ENCODE peak calls at places on chromosome 16, in four cellular contexts. One of them, this sample, is unnamed.

GRCh38 chr16:72878301-72879269 is 169.3 kb downstream of the ZFHX3 start:
- DNase-seq in IMR-90: peak; percentile 75
- DNase-seq in GM12878: no peak
- DNase-seq in K562: no peak
- DNase-seq in this sample: no peak

GRCh38 chr16:81567987-81568748 is 123.6 kb downstream of the CMIP start:
- DNase-seq in IMR-90: peak; percentile 43
- DNase-seq in GM12878: no peak
- DNase-seq in K562: no peak
- DNase-seq in this sample: peak; percentile 49

GRCh38 chr16:10180771-10181163 is 1.5 kb downstream of the GRIN2A start:
- DNase-seq in IMR-90: no peak
- DNase-seq in GM12878: no peak
- DNase-seq in K562: peak; percentile 70
- DNase-seq in this sample: no peak

GRCh38 chr16:2512920-2513404 is 790 bp upstream of the ATP6V0C start:
- DNase-seq in IMR-90: no peak
- DNase-seq in GM12878: no peak
- DNase-seq in K562: peak; percentile 37
- DNase-seq in this sample: no peak

GRCh38 chr16:49674255-49674980 is 181.5 kb downstream of the ZNF423 start:
- DNase-seq in IMR-90: no peak
- DNase-seq in GM12878: no peak
- DNase-seq in K562: no peak
- DNase-seq in this sample: no peak

GRCh38 chr16:81808933-81809480 is 29.9 kb downstream of the PLCG2 start:
- DNase-seq in IMR-90: no peak
- DNase-seq in GM12878: peak; percentile 99
- DNase-seq in K562: no peak
- DNase-seq in this sample: no peak

GRCh38 chr16:6496996-6497395 is 835.6 kb upstream of the RBFOX1 start:
- DNase-seq in IMR-90: no peak
- DNase-seq in GM12878: no peak
- DNase-seq in K562: no peak
- DNase-seq in this sample: no peak

GRCh38 chr16:57578521-57579360 is 36.3 kb downstream of the ADGRG5 start:
- DNase-seq in IMR-90: no peak
- DNase-seq in GM12878: no peak
- DNase-seq in K562: no peak
- DNase-seq in this sample: no peak

GRCh38 chr16:62035115-62036092 is 834 bp downstream of the CDH8 start:
- DNase-seq in IMR-90: no peak
- DNase-seq in GM12878: no peak
- DNase-seq in K562: no peak
- DNase-seq in this sample: no peak

GRCh38 chr16:17397499-17397891 is 73.3 kb downstream of the XYLT1 start:
- DNase-seq in IMR-90: peak; percentile 83
- DNase-seq in GM12878: no peak
- DNase-seq in K562: peak; percentile 37
- DNase-seq in this sample: peak; percentile 79

GRCh38 chr16:67017451-67017750 is 11.5 kb upstream of the CBFB start:
- DNase-seq in IMR-90: no peak
- DNase-seq in GM12878: no peak
- DNase-seq in K562: no peak
- DNase-seq in this sample: no peak

GRCh38 chr16:58230259-58230658 is 32.4 kb upstream of the CSNK2A2 start:
- DNase-seq in IMR-90: no peak
- DNase-seq in GM12878: no peak
- DNase-seq in K562: no peak
- DNase-seq in this sample: no peak

GRCh38 chr16:7014756-7015155 is 317.9 kb upstream of the RBFOX1 start:
- DNase-seq in IMR-90: no peak
- DNase-seq in GM12878: no peak
- DNase-seq in K562: no peak
- DNase-seq in this sample: no peak

GRCh38 chr16:54402270-54402669 is 115.7 kb upstream of the IRX3 start:
- DNase-seq in IMR-90: no peak
- DNase-seq in GM12878: no peak
- DNase-seq in K562: no peak
- DNase-seq in this sample: no peak

GRCh38 chr16:25081702-25082101 is 29.8 kb upstream of the LCMT1 start:
- DNase-seq in IMR-90: no peak
- DNase-seq in GM12878: no peak
- DNase-seq in K562: no peak
- DNase-seq in this sample: no peak

GRCh38 chr16:31876955-31877828 is 3.6 kb downstream of the ZNF267 start:
- DNase-seq in IMR-90: peak; percentile 96
- DNase-seq in GM12878: peak; percentile 94
- DNase-seq in K562: no peak
- DNase-seq in this sample: peak; percentile 83

GRCh38 chr16:80591071-80591935 is 50.5 kb downstream of the DYNLRB2 start:
- DNase-seq in IMR-90: no peak
- DNase-seq in GM12878: no peak
- DNase-seq in K562: no peak
- DNase-seq in this sample: no peak

GRCh38 chr16:11235703-11235991 is 20.4 kb downstream of the SOCS1 start:
- DNase-seq in IMR-90: no peak
- DNase-seq in GM12878: no peak
- DNase-seq in K562: no peak
- DNase-seq in this sample: no peak

GRCh38 chr16:17432902-17433576 is 37.7 kb downstream of the XYLT1 start:
- DNase-seq in IMR-90: peak; percentile 45
- DNase-seq in GM12878: no peak
- DNase-seq in K562: no peak
- DNase-seq in this sample: no peak

GRCh38 chr16:72554935-72555334 is 383.0 kb upstream of the PMFBP1 start:
- DNase-seq in IMR-90: peak; percentile 6
- DNase-seq in GM12878: no peak
- DNase-seq in K562: no peak
- DNase-seq in this sample: no peak

GRCh38 chr16:23518435-23518891 is 8.2 kb upstream of the GGA2 start:
- DNase-seq in IMR-90: peak; percentile 32
- DNase-seq in GM12878: no peak
- DNase-seq in K562: no peak
- DNase-seq in this sample: peak; percentile 67

GRCh38 chr16:11014159-11014558 is 69.8 kb downstream of the CLEC16A start:
- DNase-seq in IMR-90: peak; percentile 92
- DNase-seq in GM12878: no peak
- DNase-seq in K562: no peak
- DNase-seq in this sample: no peak

GRCh38 chr16:56558024-56558747 is 6.7 kb upstream of the MT4 start:
- DNase-seq in IMR-90: peak; percentile 75
- DNase-seq in GM12878: no peak
- DNase-seq in K562: no peak
- DNase-seq in this sample: no peak

GRCh38 chr16:1097800-1098199 is 1.8 kb upstream of the C1QTNF8 start:
- DNase-seq in IMR-90: no peak
- DNase-seq in GM12878: no peak
- DNase-seq in K562: no peak
- DNase-seq in this sample: no peak

GRCh38 chr16:48435906-48436305 is 50.7 kb upstream of the SIAH1 start:
- DNase-seq in IMR-90: no peak
- DNase-seq in GM12878: no peak
- DNase-seq in K562: no peak
- DNase-seq in this sample: no peak

GRCh38 chr16:54817940-54818574 is 112.6 kb upstream of the IRX5 start:
- DNase-seq in IMR-90: no peak
- DNase-seq in GM12878: no peak
- DNase-seq in K562: no peak
- DNase-seq in this sample: no peak

GRCh38 chr16:61595605-61596004 is 440.6 kb downstream of the CDH8 start:
- DNase-seq in IMR-90: no peak
- DNase-seq in GM12878: no peak
- DNase-seq in K562: no peak
- DNase-seq in this sample: no peak

GRCh38 chr16:14502932-14503741 is 126.9 kb downstream of the PARN start:
- DNase-seq in IMR-90: peak; percentile 76
- DNase-seq in GM12878: peak; percentile 79
- DNase-seq in K562: no peak
- DNase-seq in this sample: no peak

GRCh38 chr16:48003226-48003907 is 152.4 kb downstream of the ABCC12 start:
- DNase-seq in IMR-90: no peak
- DNase-seq in GM12878: no peak
- DNase-seq in K562: no peak
- DNase-seq in this sample: no peak

GRCh38 chr16:54027126-54027922 is 259.3 kb downstream of the IRX3 start:
- DNase-seq in IMR-90: peak; percentile 83
- DNase-seq in GM12878: no peak
- DNase-seq in K562: no peak
- DNase-seq in this sample: peak; percentile 31

GRCh38 chr16:24729967-24730815 is 740 bp downstream of the TNRC6A start:
- DNase-seq in IMR-90: peak; percentile 18
- DNase-seq in GM12878: no peak
- DNase-seq in K562: peak; percentile 65
- DNase-seq in this sample: peak; percentile 45

GRCh38 chr16:12907670-12908233 is 6.4 kb downstream of the SHISA9 start:
- DNase-seq in IMR-90: no peak
- DNase-seq in GM12878: no peak
- DNase-seq in K562: peak; percentile 26
- DNase-seq in this sample: peak; percentile 4

GRCh38 chr16:89922477-89922883 is 662 bp upstream of the TUBB3 start:
- DNase-seq in IMR-90: peak; percentile 91
- DNase-seq in GM12878: no peak
- DNase-seq in K562: peak; percentile 53
- DNase-seq in this sample: peak; percentile 88
- TF ChIP-seq FOS in IMR-90: peak; percentile 83
- TF ChIP-seq FOS in GM12878: no peak
- TF ChIP-seq FOS in K562: no peak
- TF ChIP-seq FOS in this sample: peak; percentile 80

GRCh38 chr16:89905511-89906140 is 13.0 kb upstream of the MC1R start:
- DNase-seq in IMR-90: no peak
- DNase-seq in GM12878: no peak
- DNase-seq in K562: no peak
- DNase-seq in this sample: no peak

GRCh38 chr16:89906141-89907025 is 12.3 kb upstream of the MC1R start:
- DNase-seq in IMR-90: no peak
- DNase-seq in GM12878: no peak
- DNase-seq in K562: no peak
- DNase-seq in this sample: no peak

GRCh38 chr16:89902980-89903379 is 15.7 kb upstream of the MC1R start:
- DNase-seq in IMR-90: no peak
- DNase-seq in GM12878: no peak
- DNase-seq in K562: no peak
- DNase-seq in this sample: no peak

GRCh38 chr16:89904606-89905510 is 13.8 kb upstream of the MC1R start:
- DNase-seq in IMR-90: no peak
- DNase-seq in GM12878: no peak
- DNase-seq in K562: no peak
- DNase-seq in this sample: no peak

GRCh38 chr16:89903908-89904515 is 14.7 kb upstream of the MC1R start:
- DNase-seq in IMR-90: no peak
- DNase-seq in GM12878: no peak
- DNase-seq in K562: no peak
- DNase-seq in this sample: no peak
- TF ChIP-seq FOS in IMR-90: no peak
- TF ChIP-seq FOS in GM12878: no peak
- TF ChIP-seq FOS in K562: no peak
- TF ChIP-seq FOS in this sample: no peak

GRCh38 chr16:27749946-27750345 is 200.0 kb downstream of the KATNIP start:
- DNase-seq in IMR-90: no peak
- DNase-seq in GM12878: no peak
- DNase-seq in K562: no peak
- DNase-seq in this sample: no peak

GRCh38 chr16:27747946-27748345 is 198.0 kb downstream of the KATNIP start:
- DNase-seq in IMR-90: no peak
- DNase-seq in GM12878: no peak
- DNase-seq in K562: no peak
- DNase-seq in this sample: no peak

GRCh38 chr16:27749547-27749875 is 199.6 kb downstream of the KATNIP start:
- DNase-seq in IMR-90: no peak
- DNase-seq in GM12878: no peak
- DNase-seq in K562: no peak
- DNase-seq in this sample: no peak

GRCh38 chr16:27751676-27752075 is 201.7 kb downstream of the KATNIP start:
- DNase-seq in IMR-90: no peak
- DNase-seq in GM12878: no peak
- DNase-seq in K562: no peak
- DNase-seq in this sample: no peak

DNA sequence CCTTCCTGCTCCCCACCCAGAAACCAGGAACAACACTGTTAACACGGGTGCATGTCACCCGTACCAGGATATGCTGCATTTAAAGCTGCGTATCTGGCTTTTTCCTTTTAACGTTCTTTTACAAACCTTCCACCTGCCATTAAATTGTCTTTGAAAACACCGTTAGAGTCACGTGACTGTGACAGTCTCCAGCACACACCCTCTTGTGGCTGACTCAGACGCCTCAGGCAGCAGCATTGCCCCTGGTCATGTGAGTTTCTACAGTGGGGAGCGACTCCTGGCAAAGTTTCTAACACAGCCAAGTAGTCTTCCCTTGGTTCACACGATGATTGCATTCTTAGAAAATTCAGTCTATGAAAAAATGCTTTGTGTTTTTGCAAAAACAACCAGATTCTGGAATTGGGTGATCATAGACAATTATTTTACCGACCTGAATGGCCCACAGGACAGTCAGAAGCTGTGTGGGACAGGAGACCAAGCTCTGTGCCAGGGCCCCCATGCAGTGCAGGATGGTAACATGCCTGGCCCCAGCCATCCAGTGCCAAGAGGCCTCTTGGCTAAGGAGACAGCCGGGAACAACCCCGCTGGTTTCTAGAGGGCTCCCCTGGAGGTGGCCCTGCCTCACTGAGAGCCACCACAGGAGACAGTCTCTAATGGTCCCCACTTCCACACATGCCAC is 199.1 kb downstream of the KATNIP start:
- DNase-seq in IMR-90: peak; percentile 84
- DNase-seq in GM12878: peak; percentile 1
- DNase-seq in K562: peak; percentile 84
- DNase-seq in this sample: peak; percentile 62
- TF ChIP-seq FOS in IMR-90: no peak
- TF ChIP-seq FOS in GM12878: no peak
- TF ChIP-seq FOS in K562: no peak
- TF ChIP-seq FOS in this sample: no peak

GRCh38 chr16:19540241-19540970 is 15.1 kb upstream of the VPS35L start:
- DNase-seq in IMR-90: no peak
- DNase-seq in GM12878: no peak
- DNase-seq in K562: no peak
- DNase-seq in this sample: no peak
- TF ChIP-seq FOS in IMR-90: no peak
- TF ChIP-seq FOS in GM12878: no peak
- TF ChIP-seq FOS in K562: no peak
- TF ChIP-seq FOS in this sample: no peak

DNA sequence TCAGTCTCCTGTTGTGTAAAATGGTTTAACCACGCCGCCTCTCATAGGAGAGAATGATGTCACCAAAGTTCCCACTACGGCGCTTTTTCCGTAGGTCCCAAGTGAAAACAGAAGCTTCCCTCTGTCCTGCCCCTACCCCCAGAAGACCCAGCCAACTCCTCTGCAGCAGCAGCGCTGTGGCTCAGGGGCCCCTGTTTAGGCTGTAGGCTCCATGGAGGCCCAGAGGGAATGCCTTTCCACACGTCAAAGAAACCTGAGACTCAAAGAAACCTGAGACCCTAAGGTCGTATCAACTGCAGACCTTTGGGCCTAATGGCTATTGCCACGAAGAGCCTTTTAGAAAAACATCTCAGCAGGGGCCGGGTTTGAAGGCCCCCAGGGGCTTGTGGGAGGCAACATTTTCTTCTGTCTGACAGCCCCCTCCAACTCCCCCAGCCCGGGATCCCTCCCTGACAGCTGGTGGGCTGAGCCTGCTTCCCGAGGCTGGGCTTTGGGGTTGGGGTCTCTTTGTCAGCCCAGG is 43.1 kb upstream of the MEAK7 start:
- DNase-seq in IMR-90: no peak
- DNase-seq in GM12878: no peak
- DNase-seq in K562: no peak
- DNase-seq in this sample: no peak
- TF ChIP-seq FOS in IMR-90: no peak
- TF ChIP-seq FOS in GM12878: no peak
- TF ChIP-seq FOS in K562: no peak
- TF ChIP-seq FOS in this sample: no peak

This sample was measured in endothelial cell of umbilical vein.